ENCODE peak calls at places on chromosomes 12 and 14, in six cellular contexts. One of them, this sample, is unnamed.

GRCh38 chr12:74254784-74255183 is 282.9 kb upstream of the ATXN7L3B start:
- DNase-seq in ecto neural progenitor cell: no peak
- DNase-seq in choroid plexus epithelial cell: no peak
- DNase-seq in adrenal gland: no peak
- DNase-seq in H4: no peak
- DNase-seq in EH: no peak
- DNase-seq in this sample: no peak

GRCh38 chr14:41859336-41859735 is 252.7 kb downstream of the LRFN5 start:
- DNase-seq in adrenal gland: no peak
- DNase-seq in H4: no peak
- DNase-seq in choroid plexus epithelial cell: peak; percentile 17
- DNase-seq in ecto neural progenitor cell: no peak
- DNase-seq in EH: no peak
- DNase-seq in this sample: no peak

GRCh38 chr12:53506450-53506785 is 866 bp downstream of the NPFF start:
- DNase-seq in choroid plexus epithelial cell: no peak
- DNase-seq in H4: no peak
- DNase-seq in adrenal gland: no peak
- DNase-seq in ecto neural progenitor cell: no peak
- DNase-seq in EH: no peak
- DNase-seq in this sample: no peak

GRCh38 chr12:89098390-89099102 is 253.8 kb downstream of the DUSP6 start:
- DNase-seq in adrenal gland: no peak
- DNase-seq in H4: no peak
- DNase-seq in choroid plexus epithelial cell: no peak
- DNase-seq in ecto neural progenitor cell: peak; percentile 56
- DNase-seq in EH: no peak
- DNase-seq in this sample: no peak

GRCh38 chr12:52601671-52602070 is 408 bp upstream of the KRT72 start:
- DNase-seq in adrenal gland: no peak
- DNase-seq in ecto neural progenitor cell: peak; percentile 36
- DNase-seq in choroid plexus epithelial cell: no peak
- DNase-seq in EH: no peak
- DNase-seq in H4: no peak
- DNase-seq in this sample: no peak

GRCh38 chr12:77830502-77830901 is at the start of gene NAV3:
- DNase-seq in adrenal gland: no peak
- DNase-seq in choroid plexus epithelial cell: peak; percentile 58
- DNase-seq in H4: no peak
- DNase-seq in ecto neural progenitor cell: no peak
- DNase-seq in EH: no peak
- DNase-seq in this sample: no peak

GRCh38 chr12:104575442-104575841 is 118.7 kb downstream of the CHST11 start:
- DNase-seq in EH: no peak
- DNase-seq in choroid plexus epithelial cell: no peak
- DNase-seq in H4: no peak
- DNase-seq in ecto neural progenitor cell: no peak
- DNase-seq in adrenal gland: no peak
- DNase-seq in this sample: no peak

GRCh38 chr14:101733211-101733610 is 28.3 kb upstream of the PPP2R5C start:
- DNase-seq in adrenal gland: no peak
- DNase-seq in H4: peak; percentile 43
- DNase-seq in ecto neural progenitor cell: peak; percentile 28
- DNase-seq in choroid plexus epithelial cell: peak; percentile 58
- DNase-seq in EH: peak; percentile 64
- DNase-seq in this sample: no peak

GRCh38 chr12:113950873-113951272 is 15.3 kb downstream of the RBM19 start:
- DNase-seq in EH: no peak
- DNase-seq in adrenal gland: no peak
- DNase-seq in H4: no peak
- DNase-seq in choroid plexus epithelial cell: no peak
- DNase-seq in ecto neural progenitor cell: no peak
- DNase-seq in this sample: no peak

GRCh38 chr12:90939382-90939781 is 15.6 kb downstream of the CCER1 start:
- DNase-seq in H4: no peak
- DNase-seq in EH: peak; percentile 61
- DNase-seq in adrenal gland: no peak
- DNase-seq in choroid plexus epithelial cell: peak; percentile 34
- DNase-seq in ecto neural progenitor cell: no peak
- DNase-seq in this sample: no peak

GRCh38 chr14:96081767-96082400 is 42.7 kb downstream of the C14orf132 start:
- DNase-seq in choroid plexus epithelial cell: no peak
- DNase-seq in H4: no peak
- DNase-seq in ecto neural progenitor cell: no peak
- DNase-seq in EH: no peak
- DNase-seq in adrenal gland: no peak
- DNase-seq in this sample: no peak

GRCh38 chr14:89165189-89165809 is 251.7 kb downstream of the FOXN3 start:
- DNase-seq in ecto neural progenitor cell: no peak
- DNase-seq in choroid plexus epithelial cell: no peak
- DNase-seq in EH: no peak
- DNase-seq in adrenal gland: no peak
- DNase-seq in H4: no peak
- DNase-seq in this sample: no peak

GRCh38 chr14:59619071-59619470 is 42.5 kb upstream of the CCDC175 start:
- DNase-seq in H4: no peak
- DNase-seq in choroid plexus epithelial cell: no peak
- DNase-seq in adrenal gland: no peak
- DNase-seq in ecto neural progenitor cell: no peak
- DNase-seq in EH: no peak
- DNase-seq in this sample: no peak

GRCh38 chr14:96270565-96271420 is 14.8 kb downstream of the BDKRB1 start:
- DNase-seq in ecto neural progenitor cell: no peak
- DNase-seq in H4: no peak
- DNase-seq in EH: no peak
- DNase-seq in choroid plexus epithelial cell: no peak
- DNase-seq in adrenal gland: no peak
- DNase-seq in this sample: no peak

GRCh38 chr12:46402451-46402850 is 29.9 kb upstream of the SLC38A2 start:
- DNase-seq in choroid plexus epithelial cell: peak; percentile 48
- DNase-seq in ecto neural progenitor cell: no peak
- DNase-seq in adrenal gland: peak; percentile 63
- DNase-seq in H4: peak; percentile 60
- DNase-seq in EH: peak; percentile 95
- DNase-seq in this sample: no peak

GRCh38 chr14:85417396-85417795 is 112.5 kb upstream of the FLRT2 start:
- DNase-seq in adrenal gland: no peak
- DNase-seq in ecto neural progenitor cell: no peak
- DNase-seq in EH: no peak
- DNase-seq in H4: no peak
- DNase-seq in choroid plexus epithelial cell: no peak
- DNase-seq in this sample: no peak